ENCODE peak calls at places on chromosomes 4 and X, in ten cellular contexts. O, C, A, D, G, B, S, W, R and T are unnamed samples. For H3K9me3, the result is how much of the 10 kb centered on the place peaks cover.

GRCh38 chr4:156732634-156733033 is 239.0 kb downstream of the PDGFC start:
- DNase-seq in D (no peak), O (no peak), C (peak), R (no peak), G (no peak), A (no peak), W (no peak), S (no peak), B (no peak), T (no peak)

GRCh38 chrX:136260801-136261200 is 9.6 kb upstream of the MAP7D3 start:
- DNase-seq in C (peak), D (no peak), B (no peak), S (no peak), R (no peak), G (no peak), O (no peak), W (no peak), A (no peak), T (no peak)

GRCh38 chr4:138181288-138181687 is 60.9 kb downstream of the SLC7A11 start:
- DNase-seq in A (no peak), G (no peak), S (no peak), D (no peak), R (peak), C (peak), W (no peak), O (no peak), B (no peak), T (no peak)

GRCh38 chr4:181541396-181541795 is 701.8 kb upstream of the TENM3 start:
- DNase-seq in O (no peak), A (no peak), R (no peak), D (no peak), G (no peak), B (no peak), C (peak), W (no peak), S (no peak), T (no peak)

GRCh38 chrX:151871244-151871643 is 41.4 kb upstream of the MAGEA4 start:
- DNase-seq in C (peak), A (no peak), W (no peak), S (no peak), R (no peak), D (no peak), B (no peak), G (no peak), O (no peak), T (no peak)

GRCh38 chrX:151870603-151871002 is 42.1 kb upstream of the MAGEA4 start:
- DNase-seq in R (no peak), B (no peak), C (peak), A (no peak), D (no peak), W (no peak), S (no peak), O (no peak), G (no peak), T (no peak)

GRCh38 chr4:66000500-66001117 is 330.3 kb upstream of the EPHA5 start:
- DNase-seq in C (no peak), S (no peak), A (no peak), D (no peak), O (no peak), R (no peak), G (no peak), B (no peak), W (no peak), T (no peak)

GRCh38 chr4:3518511-3518880 is 13.7 kb downstream of the LRPAP1 start:
- DNase-seq in D (no peak), W (no peak), C (no peak), G (no peak), B (no peak), R (peak), O (peak), S (no peak), A (no peak), T (no peak)

GRCh38 chrX:1306909-1307625 is 29.5 kb upstream of the IL3RA start:
- DNase-seq in G (no peak), W (no peak), C (no peak), O (no peak), B (no peak), S (peak), R (no peak), D (no peak), A (no peak), T (no peak)
- H3K9me3 ChIP-seq in G (under half), W (under half), C (under half), O (under half), B (under half), S (under half), R (under half), D (under half), A (under half), T (under half)

GRCh38 chr4:1075809-1076524 is 37.4 kb downstream of the RNF212 start:
- DNase-seq in A (no peak), O (no peak), S (no peak), B (no peak), C (no peak), W (no peak), R (no peak), D (no peak), G (no peak), T (peak)

GRCh38 chr4:1074077-1074476 is 39.3 kb downstream of the RNF212 start:
- DNase-seq in W (no peak), B (no peak), D (no peak), S (no peak), A (no peak), C (no peak), G (no peak), O (no peak), R (no peak), T (peak)

GRCh38 chr4:1077711-1078477 is 35.5 kb downstream of the RNF212 start:
- DNase-seq in B (no peak), W (no peak), C (no peak), A (no peak), S (no peak), R (no peak), O (no peak), G (no peak), D (no peak), T (no peak)

GRCh38 chr4:1072830-1073446 is 40.4 kb downstream of the RNF212 start:
- DNase-seq in C (peak), R (no peak), S (peak), A (no peak), B (peak), D (peak), G (peak), W (peak), O (no peak), T (no peak)

GRCh38 chr4:1075266-1075665 is 38.1 kb downstream of the RNF212 start:
- DNase-seq in G (no peak), B (no peak), W (no peak), O (no peak), D (no peak), A (no peak), S (no peak), R (no peak), C (no peak), T (no peak)
- H3K4me3 ChIP-seq in G (no peak), B (no peak), W (no peak), O (no peak), D (no peak), A (no peak), S (no peak), R (no peak), C (no peak), T (no peak)

DNA sequence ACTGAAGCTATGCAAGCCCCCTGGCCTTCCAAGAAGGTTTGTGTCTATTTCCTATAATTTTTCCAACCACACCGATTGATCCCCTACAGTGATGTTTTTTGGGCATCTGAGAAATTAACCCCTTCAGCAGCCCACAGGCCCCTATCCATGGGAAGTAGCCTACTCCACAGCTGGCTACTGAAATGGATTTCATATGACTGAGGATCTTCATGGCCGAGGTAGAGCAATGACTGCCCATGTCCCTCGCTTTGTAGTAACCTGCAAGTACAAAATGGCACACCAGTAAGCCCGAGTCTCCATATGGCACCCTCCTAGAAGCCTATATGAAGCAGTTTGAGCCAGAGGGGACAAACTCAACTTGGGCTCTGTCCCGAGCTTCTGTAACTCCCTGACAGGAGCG is 36.8 kb downstream of the MAP9 start:
- DNase-seq in O (no peak), D (no peak), B (no peak), G (no peak), C (no peak), A (no peak), R (no peak), W (no peak), S (no peak), T (no peak)
- H3K9me3 ChIP-seq in O (under half), D (under half), B (under half), G (under half), C (under half), A (under half), R (under half), W (under half), S (under half), T (under half)

GRCh38 chr4:187232201-187232600 is 508.5 kb upstream of the FAT1 start:
- DNase-seq in R (no peak), S (no peak), G (no peak), O (no peak), B (no peak), W (no peak), D (no peak), A (no peak), C (no peak), T (no peak)

GRCh38 chr4:187236491-187236890 is 512.8 kb upstream of the FAT1 start:
- DNase-seq in W (no peak), G (no peak), C (peak), S (no peak), D (no peak), A (no peak), O (no peak), R (no peak), B (no peak), T (no peak)

GRCh38 chr4:187227907-187228699 is 504.4 kb upstream of the FAT1 start:
- DNase-seq in S (peak), D (no peak), G (no peak), A (no peak), W (no peak), O (no peak), R (no peak), C (peak), B (no peak), T (no peak)

GRCh38 chr4:187235456-187236170 is 512.0 kb upstream of the FAT1 start:
- DNase-seq in D (no peak), W (no peak), O (no peak), C (no peak), B (peak), A (no peak), G (no peak), S (peak), R (no peak), T (no peak)

GRCh38 chr4:187232796-187233195 is 509.1 kb upstream of the FAT1 start:
- DNase-seq in S (no peak), C (no peak), A (no peak), R (no peak), B (no peak), O (no peak), D (no peak), W (no peak), G (no peak), T (no peak)
- H3K4me3 ChIP-seq in S (no peak), C (no peak), A (no peak), R (no peak), B (no peak), O (no peak), D (no peak), W (no peak), G (no peak), T (no peak)

DNA sequence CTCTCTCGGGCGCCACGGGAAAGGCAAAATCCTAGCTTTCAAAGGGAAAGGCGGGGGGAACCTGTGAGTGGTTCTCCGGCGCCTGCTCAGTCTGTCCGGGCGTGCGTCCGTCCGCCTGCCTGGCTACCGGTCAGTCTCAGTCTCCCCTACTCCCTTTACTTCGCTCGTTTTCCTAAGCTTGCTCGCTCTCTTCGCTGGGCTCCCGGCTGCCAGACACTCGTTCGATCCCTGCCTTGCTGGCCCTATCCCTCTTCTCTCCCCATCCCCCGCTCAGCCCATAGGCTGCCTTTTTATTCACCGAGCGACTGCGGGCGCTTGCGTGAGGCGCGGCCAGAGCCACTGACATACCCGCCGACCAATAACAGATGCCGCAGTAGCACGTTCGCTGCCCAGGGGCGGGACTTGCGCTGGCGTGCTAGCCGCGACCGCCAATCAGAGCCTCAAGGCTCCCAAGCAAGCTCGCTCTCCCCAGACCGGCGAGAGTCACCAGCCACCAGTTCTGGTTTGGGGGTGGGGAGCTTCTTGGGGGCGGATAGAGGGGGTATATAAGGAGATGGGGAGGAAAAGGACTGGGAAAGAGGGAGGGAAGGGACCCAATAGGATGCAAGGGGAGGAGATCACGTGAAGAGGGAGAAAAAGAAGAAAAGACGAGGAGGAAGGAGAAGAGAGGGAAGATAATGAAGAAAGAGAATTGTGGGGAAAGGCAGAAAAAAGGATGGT is 30.0 kb downstream of the ARHGEF9 start:
- DNase-seq in B (peak), R (peak), W (peak), C (peak), D (peak), G (peak), O (peak), S (peak), A (peak), T (peak)
- H3K9me3 ChIP-seq in B (under half), R (under half), W (under half), C (under half), D (under half), G (under half), O (under half), S (under half), A (under half), T (under half)

DNA sequence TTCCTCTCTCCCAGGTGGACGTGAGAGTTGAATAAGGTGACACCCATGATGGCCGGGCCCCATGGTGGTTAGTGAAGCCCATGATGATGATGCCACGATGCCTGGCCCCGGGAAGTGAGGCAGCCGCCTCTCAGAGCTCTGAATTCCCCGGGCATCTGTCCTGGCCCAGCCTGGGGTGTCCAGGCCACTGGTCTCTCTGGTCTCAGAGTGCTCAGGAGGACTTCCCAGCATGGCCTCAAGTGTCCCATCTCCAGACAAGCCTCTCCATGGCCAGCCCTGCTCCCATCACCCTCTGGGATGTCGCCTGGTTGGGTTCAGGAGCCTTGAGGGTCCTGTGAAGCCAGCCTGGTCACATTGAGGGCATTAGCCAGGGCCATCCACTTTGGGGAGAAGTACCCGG is 24.7 kb upstream of the PSAPL1 start:
- DNase-seq in O (no peak), C (no peak), D (no peak), S (no peak), B (no peak), A (no peak), R (no peak), G (no peak), W (no peak), T (no peak)
- H3K4me3 ChIP-seq in O (no peak), C (no peak), D (no peak), S (no peak), B (no peak), A (no peak), R (no peak), G (no peak), W (no peak), T (no peak)